ENCODE peak calls at places on chromosomes 12 and 14, in seven cellular contexts. C, O, B, Q, V, L and P are unnamed samples.

GRCh38 chr14:93683241-93683640 is 105.0 kb downstream of the PRIMA1 start:
- DNase-seq in C (no peak), O (no peak), B (peak; percentile 14), Q (peak; percentile 70), V (no peak), L (no peak), P (no peak)

GRCh38 chr12:111598637-111599458 is at the start of gene ATXN2:
- DNase-seq in C (peak; percentile 76), O (peak; percentile 41), B (peak; percentile 81), Q (peak; percentile 83), V (no peak), L (no peak), P (peak; percentile 42)

GRCh38 chr14:92475451-92476187 is 38.0 kb upstream of the RIN3 start:
- DNase-seq in C (peak; percentile 67), O (no peak), B (no peak), Q (no peak), V (no peak), L (peak; percentile 69), P (no peak)

GRCh38 chr12:72296389-72296788 is 24.2 kb downstream of the TRHDE start:
- DNase-seq in C (no peak), O (no peak), B (peak; percentile 26), Q (no peak), V (peak; percentile 89), L (no peak), P (no peak)

GRCh38 chr12:52633383-52633782 is 15.0 kb upstream of the KRT73 start:
- DNase-seq in C (no peak), O (no peak), B (no peak), Q (no peak), V (no peak), L (no peak), P (no peak)

GRCh38 chr14:80456200-80456599 is 244.9 kb upstream of the DIO2 start:
- DNase-seq in C (no peak), O (no peak), B (no peak), Q (no peak), V (peak; percentile 56), L (no peak), P (no peak)

GRCh38 chr14:57962293-57962996 is 96.6 kb upstream of the SLC35F4 start:
- DNase-seq in C (no peak), O (peak; percentile 16), B (no peak), Q (peak; percentile 55), V (no peak), L (no peak), P (no peak)

GRCh38 chr12:3202734-3203446 is 125.7 kb downstream of the TSPAN9 start:
- DNase-seq in C (no peak), O (peak; percentile 82), B (peak; percentile 70), Q (peak; percentile 69), V (peak; percentile 54), L (no peak), P (peak; percentile 33)

GRCh38 chr14:59133202-59133601 is 55.3 kb upstream of the DAAM1 start:
- DNase-seq in C (no peak), O (no peak), B (no peak), Q (no peak), V (no peak), L (no peak), P (no peak)

GRCh38 chr12:62697893-62698292 is 231.3 kb downstream of the MON2 start:
- DNase-seq in C (no peak), O (no peak), B (no peak), Q (no peak), V (no peak), L (no peak), P (no peak)

GRCh38 chr14:93978735-93979134 is 2.4 kb upstream of the ASB2 start:
- DNase-seq in C (no peak), O (no peak), B (no peak), Q (no peak), V (no peak), L (no peak), P (no peak)

GRCh38 chr12:79897617-79898016 is 37.3 kb downstream of the PPP1R12A start:
- DNase-seq in C (no peak), O (no peak), B (peak; percentile 66), Q (peak; percentile 33), V (peak; percentile 94), L (peak; percentile 54), P (no peak)

GRCh38 chr14:70278281-70278680 is 81.2 kb downstream of the COX16 start:
- DNase-seq in C (no peak), O (no peak), B (no peak), Q (peak; percentile 4), V (no peak), L (no peak), P (no peak)

GRCh38 chr14:101733211-101733610 is 28.3 kb upstream of the PPP2R5C start:
- DNase-seq in C (no peak), O (no peak), B (no peak), Q (peak; percentile 31), V (peak; percentile 42), L (no peak), P (no peak)

GRCh38 chr12:78229491-78230209 is 399.0 kb downstream of the NAV3 start:
- DNase-seq in C (no peak), O (no peak), B (peak; percentile 13), Q (peak; percentile 69), V (peak; percentile 45), L (no peak), P (no peak)

GRCh38 chr14:80587096-80587724 is 354.3 kb downstream of the CEP128 start:
- DNase-seq in C (no peak), O (no peak), B (peak; percentile 6), Q (peak; percentile 36), V (peak; percentile 63), L (peak; percentile 27), P (no peak)

GRCh38 chr14:63857467-63858030 is 4.7 kb downstream of the SYNE2 start:
- DNase-seq in C (no peak), O (no peak), B (no peak), Q (no peak), V (no peak), L (no peak), P (no peak)

GRCh38 chr12:124352839-124353238 is 57.9 kb downstream of the RFLNA start:
- DNase-seq in C (peak; percentile 77), O (no peak), B (no peak), Q (no peak), V (no peak), L (no peak), P (no peak)

GRCh38 chr14:67010602-67011001 is 178.6 kb upstream of the GARIN2 start:
- DNase-seq in C (no peak), O (no peak), B (no peak), Q (no peak), V (no peak), L (no peak), P (no peak)

DNA sequence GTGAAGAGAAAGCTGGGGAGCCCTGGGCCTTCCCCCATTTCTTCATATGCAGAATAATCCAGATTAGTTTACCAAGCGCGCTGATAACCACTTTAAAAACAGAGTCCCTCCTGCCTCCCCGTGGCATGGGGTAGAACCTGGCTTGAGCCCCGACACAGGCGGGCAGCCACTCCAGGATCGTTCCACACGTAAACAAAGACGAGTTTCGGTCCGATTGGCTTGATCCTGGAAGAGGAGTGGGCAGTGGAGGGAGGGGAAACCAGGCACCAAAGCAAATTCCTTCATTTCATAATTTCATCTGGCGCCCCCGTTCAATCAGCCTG is 909 bp upstream of the GPRC5A start:
- DNase-seq in C (no peak), O (no peak), B (no peak), Q (no peak), V (no peak), L (no peak), P (no peak)
- TF ChIP-seq CTCF in C (no peak), O (no peak), B (peak; percentile 9), Q (no peak), V (peak; percentile 10), L (no peak), P (no peak)

DNA sequence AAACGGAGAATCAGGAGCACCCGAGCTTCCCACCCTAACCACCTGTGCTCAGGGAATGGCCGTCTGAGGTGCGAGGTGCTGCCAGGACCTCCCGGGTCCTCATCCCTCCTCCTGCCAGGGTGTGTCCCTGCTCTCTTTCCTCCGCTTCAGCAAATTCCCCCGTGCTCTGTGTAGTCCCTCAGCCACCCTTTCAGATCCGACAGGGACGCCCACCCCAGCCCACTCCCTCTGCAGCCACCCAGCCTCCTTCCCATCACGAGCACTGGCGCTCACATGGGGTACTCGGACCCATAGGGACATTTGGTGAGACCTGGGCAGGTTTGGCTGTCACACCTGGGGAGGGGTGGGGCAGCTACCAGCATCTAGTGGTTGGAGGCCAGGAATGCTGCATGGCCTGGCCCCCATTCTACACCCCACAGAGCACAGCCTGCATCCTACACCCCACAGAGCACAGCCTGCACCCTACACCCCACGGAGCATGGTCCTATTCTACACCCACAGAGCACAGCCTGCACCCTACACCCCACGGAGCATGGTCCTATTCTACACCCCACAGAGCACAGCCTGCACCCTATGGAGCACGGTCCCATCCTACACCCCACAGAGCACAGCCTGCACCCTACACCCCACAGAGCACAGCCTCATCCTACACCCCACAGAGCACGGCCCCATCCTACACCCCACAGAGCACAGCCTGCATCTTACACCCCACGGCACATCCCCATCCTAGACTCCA is 12.7 kb downstream of the GALNT9 start:
- DNase-seq in C (no peak), O (no peak), B (no peak), Q (no peak), V (no peak), L (no peak), P (no peak)
- TF ChIP-seq CTCF in C (no peak), O (no peak), B (no peak), Q (no peak), V (no peak), L (no peak), P (no peak)

DNA sequence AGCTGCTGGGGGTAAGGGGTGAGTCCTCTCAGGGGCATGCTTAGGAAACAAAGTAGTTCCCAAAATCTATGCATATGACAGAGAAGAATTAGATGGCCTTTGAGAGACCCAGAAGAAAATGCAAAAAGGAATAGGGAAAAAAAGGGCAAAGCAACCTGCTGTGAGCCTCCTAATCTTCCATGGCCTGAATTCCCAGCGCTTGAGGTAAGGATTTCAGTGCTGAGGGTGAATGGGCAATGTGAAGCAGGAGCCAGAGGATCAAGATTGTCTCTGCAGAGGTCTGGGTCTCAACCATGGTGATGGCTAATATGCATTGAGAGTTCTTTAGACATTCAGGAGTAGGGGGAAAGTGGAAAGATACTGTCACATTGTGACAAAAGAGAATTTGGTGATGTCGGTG is 31.5 kb downstream of the GPR65 start:
- DNase-seq in C (no peak), O (no peak), B (no peak), Q (no peak), V (no peak), L (no peak), P (no peak)
- TF ChIP-seq CTCF in C (no peak), O (no peak), B (no peak), Q (no peak), V (no peak), L (no peak), P (no peak)

GRCh38 chr12:41512531-41512930 is 324.4 kb downstream of the PDZRN4 start:
- DNase-seq in C (no peak), O (no peak), B (no peak), Q (peak; percentile 68), V (no peak), L (no peak), P (no peak)
- TF ChIP-seq CTCF in C (no peak), O (no peak), B (no peak), Q (no peak), V (no peak), L (no peak), P (no peak)